ENCODE peak calls at places on chromosomes 1 and 21, in seven cellular contexts. One of them, this sample, is unnamed.

GRCh38 chr1:30911061-30911954 is 2.8 kb upstream of the SDC3 start:
- DNase-seq in A549: peak; percentile 74
- DNase-seq in hepatocyte: peak; percentile 95
- DNase-seq in PC-9: peak; percentile 74
- DNase-seq in neuronal stem cell: peak; percentile 81
- DNase-seq in IMR-90: peak; percentile 78
- DNase-seq in endodermal cell: peak; percentile 96
- DNase-seq in this sample: peak; percentile 92

GRCh38 chr1:181989521-181989920 is 72.0 kb downstream of the ZNF648 start:
- DNase-seq in neuronal stem cell: no peak
- DNase-seq in IMR-90: no peak
- DNase-seq in PC-9: no peak
- DNase-seq in hepatocyte: no peak
- DNase-seq in endodermal cell: no peak
- DNase-seq in A549: no peak
- DNase-seq in this sample: no peak

GRCh38 chr1:193176113-193176512 is 10.3 kb downstream of the B3GALT2 start:
- DNase-seq in endodermal cell: no peak
- DNase-seq in A549: no peak
- DNase-seq in hepatocyte: no peak
- DNase-seq in IMR-90: peak; percentile 23
- DNase-seq in neuronal stem cell: no peak
- DNase-seq in PC-9: no peak
- DNase-seq in this sample: no peak

GRCh38 chr1:218164930-218165686 is 120.0 kb upstream of the RRP15 start:
- DNase-seq in endodermal cell: peak; percentile 84
- DNase-seq in A549: peak; percentile 9
- DNase-seq in hepatocyte: peak; percentile 21
- DNase-seq in neuronal stem cell: peak; percentile 38
- DNase-seq in PC-9: no peak
- DNase-seq in IMR-90: no peak
- DNase-seq in this sample: peak; percentile 60

GRCh38 chr1:29653886-29654450 is 417.6 kb downstream of the PTPRU start:
- DNase-seq in PC-9: no peak
- DNase-seq in neuronal stem cell: no peak
- DNase-seq in IMR-90: no peak
- DNase-seq in hepatocyte: no peak
- DNase-seq in A549: no peak
- DNase-seq in endodermal cell: peak; percentile 16
- DNase-seq in this sample: no peak

GRCh38 chr1:225548140-225548857 is 104.6 kb downstream of the ENAH start:
- DNase-seq in A549: no peak
- DNase-seq in neuronal stem cell: no peak
- DNase-seq in hepatocyte: no peak
- DNase-seq in IMR-90: peak; percentile 55
- DNase-seq in endodermal cell: no peak
- DNase-seq in PC-9: no peak
- DNase-seq in this sample: no peak

GRCh38 chr1:194151056-194151455 is 964.6 kb upstream of the B3GALT2 start:
- DNase-seq in A549: no peak
- DNase-seq in PC-9: no peak
- DNase-seq in neuronal stem cell: no peak
- DNase-seq in IMR-90: no peak
- DNase-seq in hepatocyte: no peak
- DNase-seq in endodermal cell: no peak
- DNase-seq in this sample: no peak

GRCh38 chr1:203150511-203151297 is 23.2 kb downstream of the ADORA1 start:
- DNase-seq in endodermal cell: peak; percentile 71
- DNase-seq in A549: no peak
- DNase-seq in neuronal stem cell: no peak
- DNase-seq in IMR-90: no peak
- DNase-seq in PC-9: no peak
- DNase-seq in hepatocyte: no peak
- DNase-seq in this sample: no peak

GRCh38 chr1:9293512-9294439 is 1.1 kb downstream of the SPSB1 start:
- DNase-seq in IMR-90: peak; percentile 48
- DNase-seq in A549: no peak
- DNase-seq in PC-9: peak; percentile 35
- DNase-seq in endodermal cell: peak; percentile 73
- DNase-seq in neuronal stem cell: no peak
- DNase-seq in hepatocyte: peak; percentile 60
- DNase-seq in this sample: no peak

GRCh38 chr1:59688976-59689375 is 125.8 kb upstream of the HOOK1 start:
- DNase-seq in A549: no peak
- DNase-seq in neuronal stem cell: no peak
- DNase-seq in PC-9: no peak
- DNase-seq in hepatocyte: no peak
- DNase-seq in IMR-90: no peak
- DNase-seq in endodermal cell: no peak
- DNase-seq in this sample: no peak

GRCh38 chr1:114745351-114745750 is 12.4 kb downstream of the CSDE1 start:
- DNase-seq in endodermal cell: no peak
- DNase-seq in IMR-90: peak; percentile 66
- DNase-seq in hepatocyte: no peak
- DNase-seq in neuronal stem cell: no peak
- DNase-seq in A549: no peak
- DNase-seq in PC-9: no peak
- DNase-seq in this sample: no peak

GRCh38 chr21:38140192-38140905 is 116.4 kb upstream of the KCNJ15 start:
- DNase-seq in PC-9: no peak
- DNase-seq in IMR-90: peak; percentile 25
- DNase-seq in A549: peak; percentile 17
- DNase-seq in neuronal stem cell: no peak
- DNase-seq in endodermal cell: no peak
- DNase-seq in hepatocyte: peak; percentile 42
- DNase-seq in this sample: no peak

GRCh38 chr1:11364170-11364569 is 91.2 kb downstream of the UBIAD1 start:
- DNase-seq in neuronal stem cell: no peak
- DNase-seq in hepatocyte: no peak
- DNase-seq in PC-9: no peak
- DNase-seq in endodermal cell: no peak
- DNase-seq in IMR-90: no peak
- DNase-seq in A549: no peak
- DNase-seq in this sample: no peak

GRCh38 chr1:109341944-109342925 is 35.4 kb upstream of the MYBPHL start:
- DNase-seq in endodermal cell: no peak
- DNase-seq in PC-9: no peak
- DNase-seq in neuronal stem cell: no peak
- DNase-seq in hepatocyte: no peak
- DNase-seq in A549: no peak
- DNase-seq in IMR-90: no peak
- DNase-seq in this sample: no peak

GRCh38 chr1:210558302-210558701 is 229.6 kb downstream of the HHAT start:
- DNase-seq in PC-9: no peak
- DNase-seq in IMR-90: peak; percentile 4
- DNase-seq in neuronal stem cell: no peak
- DNase-seq in endodermal cell: no peak
- DNase-seq in hepatocyte: peak; percentile 40
- DNase-seq in A549: no peak
- DNase-seq in this sample: no peak

GRCh38 chr1:25003457-25004190 is 73.5 kb upstream of the RUNX3 start:
- DNase-seq in endodermal cell: no peak
- DNase-seq in A549: no peak
- DNase-seq in IMR-90: peak; percentile 23
- DNase-seq in PC-9: no peak
- DNase-seq in hepatocyte: no peak
- DNase-seq in neuronal stem cell: no peak
- DNase-seq in this sample: no peak

GRCh38 chr1:204475651-204476432 is 18.8 kb downstream of the PIK3C2B start:
- DNase-seq in PC-9: no peak
- DNase-seq in endodermal cell: no peak
- DNase-seq in neuronal stem cell: no peak
- DNase-seq in A549: no peak
- DNase-seq in IMR-90: no peak
- DNase-seq in hepatocyte: no peak
- DNase-seq in this sample: no peak

GRCh38 chr1:204476563-204476962 is 18.0 kb downstream of the PIK3C2B start:
- DNase-seq in PC-9: no peak
- DNase-seq in IMR-90: no peak
- DNase-seq in endodermal cell: no peak
- DNase-seq in A549: no peak
- DNase-seq in neuronal stem cell: no peak
- DNase-seq in hepatocyte: no peak
- DNase-seq in this sample: no peak

GRCh38 chr1:204478921-204479320 is 15.7 kb downstream of the PIK3C2B start:
- DNase-seq in A549: no peak
- DNase-seq in endodermal cell: no peak
- DNase-seq in IMR-90: no peak
- DNase-seq in neuronal stem cell: no peak
- DNase-seq in PC-9: no peak
- DNase-seq in hepatocyte: no peak
- DNase-seq in this sample: no peak

GRCh38 chr1:204478166-204478899 is 16.3 kb downstream of the PIK3C2B start:
- DNase-seq in IMR-90: no peak
- DNase-seq in A549: no peak
- DNase-seq in endodermal cell: no peak
- DNase-seq in PC-9: no peak
- DNase-seq in hepatocyte: no peak
- DNase-seq in neuronal stem cell: no peak
- DNase-seq in this sample: no peak

GRCh38 chr1:204477036-204477740 is 17.4 kb downstream of the PIK3C2B start:
- DNase-seq in hepatocyte: no peak
- DNase-seq in neuronal stem cell: no peak
- DNase-seq in PC-9: no peak
- DNase-seq in A549: no peak
- DNase-seq in endodermal cell: no peak
- DNase-seq in IMR-90: peak; percentile 48
- DNase-seq in this sample: no peak
- H3K4me1 ChIP-seq in hepatocyte: peaks cover 4% of the 10 kb centered on the region
- H3K4me1 ChIP-seq in neuronal stem cell: peaks cover 26% of the 10 kb centered on the region
- H3K4me1 ChIP-seq in PC-9: peaks cover 35% of the 10 kb centered on the region
- H3K4me1 ChIP-seq in A549: peaks cover 8% of the 10 kb centered on the region
- H3K4me1 ChIP-seq in endodermal cell: peaks cover 5% of the 10 kb centered on the region
- H3K4me1 ChIP-seq in IMR-90: peaks cover 6% of the 10 kb centered on the region
- H3K4me1 ChIP-seq in this sample: peaks cover 22% of the 10 kb centered on the region

DNA sequence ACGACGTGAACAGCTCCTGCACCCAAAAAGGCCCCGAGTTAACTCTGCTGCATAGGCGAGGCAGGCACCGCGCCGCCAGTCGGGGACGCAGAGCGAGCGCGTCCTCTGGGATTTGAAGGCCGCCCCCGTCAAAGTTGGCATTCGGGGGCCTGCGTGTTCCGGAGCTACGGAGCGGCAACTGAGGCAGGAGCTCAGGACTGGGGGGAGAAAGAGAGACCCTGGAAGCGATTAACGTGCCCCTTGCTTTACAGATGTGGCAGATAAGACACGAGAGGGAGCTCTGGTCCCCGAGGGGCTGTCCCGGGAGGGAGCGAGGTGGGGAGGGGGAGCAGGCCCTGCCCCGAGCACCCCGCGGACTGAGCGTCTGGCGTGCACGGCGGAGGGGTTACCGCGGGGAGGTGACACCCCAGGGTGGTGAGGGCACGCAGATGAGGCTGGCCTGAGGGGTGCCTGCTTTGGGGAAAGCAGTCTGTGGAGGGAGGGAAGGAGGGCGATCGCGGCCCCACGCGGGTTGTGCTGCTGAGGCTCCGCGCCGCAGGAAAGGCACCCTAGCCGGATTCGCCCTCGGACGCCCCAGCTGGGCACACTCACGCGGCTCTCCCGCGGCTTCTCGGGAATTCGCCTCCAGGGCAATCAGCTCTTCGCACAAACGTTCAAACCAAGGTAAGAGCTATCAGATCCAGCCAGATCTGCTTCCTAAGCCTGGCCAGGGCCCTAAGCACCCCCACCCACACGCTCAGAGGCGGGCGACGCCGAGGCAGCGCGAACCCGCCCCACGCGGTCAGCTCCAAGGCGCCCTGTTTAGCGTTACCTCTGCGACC is 26.5 kb downstream of the ACTA1 start:
- DNase-seq in hepatocyte: no peak
- DNase-seq in neuronal stem cell: no peak
- DNase-seq in endodermal cell: peak; percentile 63
- DNase-seq in PC-9: no peak
- DNase-seq in IMR-90: no peak
- DNase-seq in A549: no peak
- DNase-seq in this sample: no peak
- H3K4me3 ChIP-seq in hepatocyte: peak overlapping the region; percentile 36
- H3K4me3 ChIP-seq in neuronal stem cell: peak overlapping the region; percentile 76
- H3K4me3 ChIP-seq in endodermal cell: peak overlapping the region; percentile 72
- H3K4me3 ChIP-seq in PC-9: no peak overlapping the region
- H3K4me3 ChIP-seq in IMR-90: no peak overlapping the region
- H3K4me3 ChIP-seq in A549: no peak overlapping the region
- H3K4me3 ChIP-seq in this sample: peak overlapping the region; percentile 63

GRCh38 chr1:1356166-1356795 is 2.1 kb downstream of the MXRA8 start:
- DNase-seq in hepatocyte: no peak
- DNase-seq in IMR-90: no peak
- DNase-seq in neuronal stem cell: no peak
- DNase-seq in endodermal cell: no peak
- DNase-seq in PC-9: no peak
- DNase-seq in A549: no peak
- DNase-seq in this sample: no peak
- H3K4me1 ChIP-seq in hepatocyte: peaks cover 55% of the 10 kb centered on the region
- H3K4me1 ChIP-seq in IMR-90: peaks cover 44% of the 10 kb centered on the region
- H3K4me1 ChIP-seq in neuronal stem cell: peaks cover 65% of the 10 kb centered on the region
- H3K4me1 ChIP-seq in endodermal cell: peaks cover 6% of the 10 kb centered on the region
- H3K4me1 ChIP-seq in PC-9: peaks cover 28% of the 10 kb centered on the region
- H3K4me1 ChIP-seq in A549: peaks cover 43% of the 10 kb centered on the region
- H3K4me1 ChIP-seq in this sample: peaks cover 31% of the 10 kb centered on the region

GRCh38 chr1:177163844-177164379 is 600 bp downstream of the ASTN1 start:
- DNase-seq in hepatocyte: no peak
- DNase-seq in A549: no peak
- DNase-seq in neuronal stem cell: no peak
- DNase-seq in IMR-90: no peak
- DNase-seq in endodermal cell: peak; percentile 51
- DNase-seq in PC-9: no peak
- DNase-seq in this sample: no peak

GRCh38 chr1:177165069-177165439 is 542 bp upstream of the ASTN1 start:
- DNase-seq in PC-9: no peak
- DNase-seq in endodermal cell: no peak
- DNase-seq in IMR-90: no peak
- DNase-seq in hepatocyte: no peak
- DNase-seq in neuronal stem cell: no peak
- DNase-seq in A549: no peak
- DNase-seq in this sample: no peak

DNA sequence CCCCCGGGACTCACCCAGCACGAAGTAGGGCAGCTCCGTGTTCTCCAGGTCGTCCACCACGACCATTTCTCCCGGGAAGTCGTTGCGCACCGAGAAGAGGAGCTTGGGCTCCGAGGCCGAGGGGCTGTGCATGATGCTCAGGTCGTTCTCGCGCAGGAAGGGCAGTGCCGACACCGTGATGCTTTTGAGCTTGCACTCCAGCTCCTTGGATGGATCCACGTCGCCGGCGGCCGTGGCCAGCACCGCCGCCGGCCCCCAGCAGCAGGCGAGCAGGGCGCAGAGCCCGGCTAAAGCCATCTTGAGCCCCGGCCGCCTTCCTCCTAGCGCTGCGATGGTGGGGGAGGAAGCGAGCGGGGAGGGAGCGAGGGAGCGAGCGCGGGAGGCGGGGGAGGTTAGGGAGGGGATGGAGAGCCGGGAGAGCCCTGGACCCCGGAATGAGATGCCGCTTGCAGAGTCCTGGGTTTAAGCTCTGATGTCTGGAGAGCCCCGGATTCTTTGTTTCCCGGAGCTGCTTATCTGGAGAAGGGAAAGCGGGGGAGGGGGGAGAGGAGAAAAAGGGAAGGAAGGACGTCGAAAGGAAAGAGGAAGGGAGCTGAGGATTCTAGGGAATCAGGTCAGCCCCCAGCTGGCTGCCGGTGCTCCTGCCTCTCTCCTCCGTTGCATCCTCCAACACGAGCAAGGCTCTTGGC is at the start of gene ASTN1:
- DNase-seq in hepatocyte: no peak
- DNase-seq in neuronal stem cell: peak; percentile 58
- DNase-seq in endodermal cell: peak; percentile 79
- DNase-seq in IMR-90: no peak
- DNase-seq in A549: no peak
- DNase-seq in PC-9: no peak
- DNase-seq in this sample: peak; percentile 54
- H3K4me3 ChIP-seq in hepatocyte: peak within 1 kb of the TSS; percentile 42
- H3K4me3 ChIP-seq in neuronal stem cell: peak within 1 kb of the TSS; percentile 94
- H3K4me3 ChIP-seq in endodermal cell: peak within 1 kb of the TSS; percentile 81
- H3K4me3 ChIP-seq in IMR-90: peak within 1 kb of the TSS; percentile 29
- H3K4me3 ChIP-seq in A549: peak within 1 kb of the TSS; percentile 13
- H3K4me3 ChIP-seq in PC-9: no peak within 1 kb of the TSS
- H3K4me3 ChIP-seq in this sample: peak within 1 kb of the TSS; percentile 79